ENCODE peak calls at places on chromosomes 16 and 17, in seven cellular contexts. S is GM12865, C is psoas muscle, R is cardiac fibroblast, M is DND-41, J is fibroblast of lung, X is left ventricle myocardium inferior. H is an unnamed sample.
A peak's percentile ranks its signal among the peaks of the same experiment; 100 is the strongest.

GRCh38 chr17:3004925-3005324 is 58.5 kb downstream of the OR1D5 start:
- DNase-seq in S (no peak), C (no peak), R (no peak), M (no peak), J (no peak), X (no peak), H (no peak)

GRCh38 chr17:46157443-46158107 is 35.7 kb downstream of the KANSL1 start:
- DNase-seq in S (no peak), C (no peak), R (peak; percentile 73), M (no peak), J (peak; percentile 81), X (no peak), H (no peak)

GRCh38 chr16:84741351-84741791 is 41.6 kb downstream of the USP10 start:
- DNase-seq in S (no peak), C (no peak), R (peak; percentile 48), M (no peak), J (peak; percentile 33), X (no peak), H (no peak)

GRCh38 chr16:66416981-66417700 is 10.0 kb upstream of the BEAN1 start:
- DNase-seq in S (no peak), C (no peak), R (peak; percentile 54), M (no peak), J (no peak), X (no peak), H (no peak)

GRCh38 chr17:1997587-1998425 is 27.3 kb downstream of the RTN4RL1 start:
- DNase-seq in S (no peak), C (no peak), R (no peak), M (no peak), J (no peak), X (no peak), H (no peak)

GRCh38 chr17:3894188-3894587 is 1.3 kb upstream of the CAMKK1 start:
- DNase-seq in S (no peak), C (no peak), R (no peak), M (no peak), J (no peak), X (no peak), H (no peak)

GRCh38 chr16:88840589-88841215 is 16.0 kb downstream of the GALNS start:
- DNase-seq in S (no peak), C (no peak), R (no peak), M (no peak), J (no peak), X (no peak), H (no peak)

GRCh38 chr16:47311738-47312505 is 148.9 kb downstream of the ITFG1 start:
- DNase-seq in S (peak; percentile 9), C (no peak), R (peak; percentile 48), M (no peak), J (no peak), X (no peak), H (no peak)

GRCh38 chr17:77438241-77439204 is 297.8 kb downstream of the SEC14L1 start:
- DNase-seq in S (no peak), C (no peak), R (no peak), M (no peak), J (no peak), X (no peak), H (no peak)

GRCh38 chr16:58261263-58261662 is 33.6 kb downstream of the PRSS54 start:
- DNase-seq in S (no peak), C (no peak), R (no peak), M (no peak), J (no peak), X (no peak), H (no peak)

GRCh38 chr16:75758215-75758614 is 31.9 kb upstream of the CPHXL start:
- DNase-seq in S (peak; percentile 20), C (no peak), R (peak; percentile 26), M (no peak), J (peak; percentile 35), X (no peak), H (no peak)

GRCh38 chr17:6639651-6640535 is 618 bp downstream of the KIAA0753 start:
- DNase-seq in S (peak; percentile 46), C (peak; percentile 68), R (peak; percentile 51), M (peak; percentile 32), J (peak; percentile 44), X (no peak), H (no peak)

GRCh38 chr16:30609002-30609927 is 924 bp downstream of the ZNF689 start:
- DNase-seq in S (peak; percentile 56), C (peak; percentile 80), R (peak; percentile 42), M (peak; percentile 52), J (peak; percentile 42), X (peak; percentile 49), H (no peak)

GRCh38 chr16:85205747-85206471 is 93.6 kb upstream of the CIBAR2 start:
- DNase-seq in S (no peak), C (no peak), R (peak; percentile 44), M (no peak), J (peak; percentile 70), X (no peak), H (no peak)

GRCh38 chr17:80256034-80256350 is 4.7 kb upstream of the RNF213 start:
- DNase-seq in S (no peak), C (no peak), R (no peak), M (no peak), J (no peak), X (no peak), H (no peak)

GRCh38 chr17:19398301-19399181 is 11.6 kb upstream of the MFAP4 start:
- DNase-seq in S (no peak), C (peak; percentile 81), R (peak; percentile 74), M (no peak), J (peak; percentile 79), X (peak; percentile 68), H (no peak)

GRCh38 chr16:59886021-59886420 is 1151.9 kb upstream of the GOT2 start:
- DNase-seq in S (no peak), C (peak; percentile 39), R (peak; percentile 41), M (no peak), J (peak; percentile 91), X (peak; percentile 36), H (peak; percentile 89)

GRCh38 chr17:82107341-82107860 is 9.4 kb upstream of the FASN start:
- DNase-seq in S (no peak), C (peak; percentile 56), R (no peak), M (no peak), J (no peak), X (peak; percentile 12), H (no peak)

GRCh38 chr16:90047714-90048346 is 28.6 kb upstream of the DBNDD1 start:
- DNase-seq in S (no peak), C (peak; percentile 52), R (no peak), M (no peak), J (no peak), X (no peak), H (no peak)
- H3K4me3 ChIP-seq in S (no peak overlapping the region), C (peak overlapping the region; percentile 61), R (peak overlapping the region; percentile 35), M (no peak overlapping the region), J (peak overlapping the region; percentile 48), X (peak overlapping the region; percentile 58), H (peak overlapping the region; percentile 26)

GRCh38 chr17:67785122-67785477 is 40.2 kb upstream of the BPTF start:
- DNase-seq in S (no peak), C (no peak), R (no peak), M (no peak), J (no peak), X (no peak), H (no peak)

GRCh38 chr17:67784364-67785121 is 40.8 kb upstream of the BPTF start:
- DNase-seq in S (peak; percentile 51), C (no peak), R (no peak), M (no peak), J (no peak), X (no peak), H (no peak)

GRCh38 chr17:67779098-67779672 is 46.1 kb upstream of the BPTF start:
- DNase-seq in S (peak; percentile 60), C (peak; percentile 60), R (peak; percentile 85), M (peak; percentile 19), J (peak; percentile 81), X (peak; percentile 42), H (peak; percentile 19)
- TF ChIP-seq CTCF in S (peak; percentile 58), C (no peak), R (peak; percentile 76), M (peak; percentile 59), J (peak; percentile 66), X (peak; percentile 67), H (peak; percentile 66)

DNA sequence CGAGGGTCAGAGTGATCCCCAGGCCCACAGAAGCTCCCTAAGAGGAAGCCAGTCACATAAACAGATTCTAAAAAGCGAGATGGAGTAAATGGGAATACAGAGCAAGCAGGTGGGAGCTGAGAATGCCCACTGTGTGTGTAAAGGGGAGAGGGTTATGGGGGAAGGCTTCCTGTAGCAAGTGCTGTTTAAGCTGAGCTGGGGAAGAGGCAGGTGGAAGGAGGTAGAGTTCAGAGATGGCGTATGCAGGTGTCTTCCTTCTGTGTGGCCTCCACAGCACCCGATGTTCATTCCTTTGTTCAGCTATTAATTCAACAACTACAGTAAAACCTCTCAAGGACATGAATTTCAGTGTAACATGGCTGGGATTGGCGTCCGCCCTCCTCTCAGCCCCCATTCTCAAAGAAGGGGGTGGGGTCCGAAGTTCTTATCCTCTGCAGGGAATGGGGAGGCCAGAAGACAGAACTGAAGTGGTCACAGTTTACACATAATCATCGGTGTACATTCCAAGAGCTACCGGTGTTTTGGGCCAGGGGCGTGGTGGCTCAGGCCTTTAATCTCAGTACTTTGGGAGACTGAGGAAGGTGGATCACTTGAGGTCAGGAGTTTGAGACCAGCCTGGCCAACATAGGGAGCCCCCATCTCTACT is 1.8 kb downstream of the EEF2K start:
- DNase-seq in S (no peak), C (no peak), R (no peak), M (no peak), J (no peak), X (no peak), H (no peak)
- H3K4me3 ChIP-seq in S (peak overlapping the region; percentile 97), C (peak overlapping the region; percentile 88), R (peak overlapping the region; percentile 87), M (peak overlapping the region; percentile 92), J (peak overlapping the region; percentile 91), X (peak overlapping the region; percentile 95), H (peak overlapping the region; percentile 73)

GRCh38 chr17:57682667-57683066 is 62.4 kb downstream of the CCDC182 start:
- DNase-seq in S (no peak), C (no peak), R (no peak), M (no peak), J (no peak), X (no peak), H (no peak)
- TF ChIP-seq CTCF in S (no peak), C (no peak), R (no peak), M (no peak), J (no peak), X (no peak), H (no peak)

GRCh38 chr17:52159159-52159809 is 770 bp upstream of the CA10 start:
- DNase-seq in S (no peak), C (peak; percentile 33), R (no peak), M (no peak), J (no peak), X (no peak), H (no peak)
- H3K4me3 ChIP-seq in S (no peak overlapping the region), C (peak overlapping the region; percentile 50), R (no peak overlapping the region), M (no peak overlapping the region), J (no peak overlapping the region), X (no peak overlapping the region), H (no peak overlapping the region)

GRCh38 chr17:49553676-49554335 is 21.9 kb upstream of the NXPH3 start:
- DNase-seq in S (no peak), C (peak; percentile 5), R (no peak), M (no peak), J (no peak), X (no peak), H (no peak)

GRCh38 chr17:49554694-49555494 is 20.8 kb upstream of the NXPH3 start:
- DNase-seq in S (no peak), C (peak; percentile 47), R (no peak), M (no peak), J (no peak), X (no peak), H (no peak)

GRCh38 chr17:49556183-49556943 is 19.3 kb upstream of the NXPH3 start:
- DNase-seq in S (peak; percentile 82), C (peak; percentile 89), R (peak; percentile 70), M (peak; percentile 89), J (peak; percentile 53), X (peak; percentile 75), H (no peak)

GRCh38 chr17:49555495-49556018 is 20.1 kb upstream of the NXPH3 start:
- DNase-seq in S (no peak), C (peak; percentile 47), R (no peak), M (no peak), J (no peak), X (no peak), H (no peak)

GRCh38 chr17:49557204-49558024 is 18.3 kb upstream of the NXPH3 start:
- DNase-seq in S (peak; percentile 63), C (peak; percentile 16), R (peak; percentile 67), M (peak; percentile 61), J (peak; percentile 56), X (no peak), H (no peak)
- TF ChIP-seq CTCF in S (peak; percentile 63), C (peak; percentile 37), R (peak; percentile 69), M (peak; percentile 81), J (peak; percentile 80), X (peak; percentile 63), H (peak; percentile 77)